ENCODE peak calls at places on chromosomes 4 and X, in eight cellular contexts. P is GM04504; N is LoVo; D is suprapubic skin; I is CD4-positive, alpha-beta T cell; Y is hepatic stellate cell; Q is body of pancreas; T is frontal cortex. M is an unnamed sample.
A peak's percentile ranks its signal among the peaks of the same experiment; 100 is the strongest.

GRCh38 chr4:83329521-83330105 is 5.0 kb downstream of the HPSE start:
- DNase-seq in P (no peak), N (no peak), D (no peak), I (no peak), Y (no peak), Q (no peak), T (no peak), M (no peak)

GRCh38 chrX:137227164-137227563 is 193.4 kb upstream of the GPR101 start:
- DNase-seq in P (no peak), N (no peak), D (no peak), I (no peak), Y (no peak), Q (no peak), T (no peak), M (no peak)

GRCh38 chrX:111352424-111352823 is 59.6 kb downstream of the DCX start:
- DNase-seq in P (no peak), N (no peak), D (no peak), I (no peak), Y (no peak), Q (peak; percentile 61), T (no peak), M (no peak)

GRCh38 chr4:41701961-41702360 is 46.6 kb downstream of the PHOX2B start:
- DNase-seq in P (no peak), N (no peak), D (no peak), I (no peak), Y (no peak), Q (no peak), T (no peak), M (no peak)

GRCh38 chr4:17206829-17207773 is 304.8 kb downstream of the QDPR start:
- DNase-seq in P (no peak), N (no peak), D (no peak), I (no peak), Y (no peak), Q (no peak), T (no peak), M (no peak)

GRCh38 chr4:19575959-19576358 is 675.7 kb upstream of the SLIT2 start:
- DNase-seq in P (no peak), N (no peak), D (no peak), I (no peak), Y (no peak), Q (no peak), T (no peak), M (no peak)

GRCh38 chr4:101711590-101712255 is 78.8 kb upstream of the BANK1 start:
- DNase-seq in P (no peak), N (no peak), D (no peak), I (no peak), Y (no peak), Q (no peak), T (no peak), M (no peak)

GRCh38 chrX:136170109-136170800 is 22.9 kb downstream of the FHL1 start:
- DNase-seq in P (peak; percentile 33), N (no peak), D (no peak), I (no peak), Y (no peak), Q (no peak), T (no peak), M (no peak)

GRCh38 chr4:112245383-112245782 is 13.8 kb downstream of the AP1AR start:
- DNase-seq in P (no peak), N (no peak), D (no peak), I (no peak), Y (no peak), Q (no peak), T (no peak), M (no peak)

GRCh38 chrX:119145241-119145653 is 17.6 kb upstream of the KIAA1210 start:
- DNase-seq in P (peak; percentile 6), N (no peak), D (no peak), I (no peak), Y (no peak), Q (no peak), T (no peak), M (no peak)

GRCh38 chrX:17098516-17099247 is 152.2 kb downstream of the REPS2 start:
- DNase-seq in P (no peak), N (no peak), D (no peak), I (no peak), Y (no peak), Q (no peak), T (no peak), M (no peak)

GRCh38 chrX:48754124-48754667 is 7.4 kb upstream of the GLOD5 start:
- DNase-seq in P (no peak), N (no peak), D (no peak), I (no peak), Y (no peak), Q (no peak), T (no peak), M (no peak)

GRCh38 chrX:47573334-47574095 is 8.7 kb upstream of the TIMP1 start:
- DNase-seq in P (no peak), N (peak; percentile 4), D (no peak), I (no peak), Y (peak; percentile 69), Q (peak; percentile 33), T (no peak), M (no peak)

GRCh38 chr4:40214038-40214437 is 17.2 kb downstream of the RHOH start:
- DNase-seq in P (no peak), N (no peak), D (no peak), I (peak; percentile 67), Y (no peak), Q (no peak), T (no peak), M (peak; percentile 92)

GRCh38 chr4:100190643-100191600 is 654 bp upstream of the DDIT4L start:
- DNase-seq in P (peak; percentile 23), N (no peak), D (no peak), I (no peak), Y (peak; percentile 17), Q (no peak), T (no peak), M (no peak)

GRCh38 chr4:142366821-142367220 is 479.3 kb downstream of the INPP4B start:
- DNase-seq in P (no peak), N (no peak), D (no peak), I (no peak), Y (no peak), Q (no peak), T (no peak), M (no peak)

GRCh38 chr4:39609454-39609911 is 29.2 kb downstream of the SMIM14 start:
- DNase-seq in P (no peak), N (peak; percentile 63), D (no peak), I (no peak), Y (no peak), Q (no peak), T (no peak), M (no peak)

GRCh38 chrX:126719208-126719607 is 100.3 kb upstream of the PRR32 start:
- DNase-seq in P (no peak), N (no peak), D (no peak), I (no peak), Y (no peak), Q (no peak), T (no peak), M (no peak)

GRCh38 chr4:106194801-106195200 is 121.2 kb downstream of the TBCK start:
- DNase-seq in P (no peak), N (no peak), D (no peak), I (no peak), Y (no peak), Q (no peak), T (no peak), M (no peak)

GRCh38 chr4:79042079-79042674 is 102.9 kb upstream of the PAQR3 start:
- DNase-seq in P (peak; percentile 4), N (peak; percentile 28), D (no peak), I (no peak), Y (peak; percentile 4), Q (no peak), T (no peak), M (no peak)

GRCh38 chr4:88177981-88178632 is 19.7 kb upstream of the ABCG2 start:
- DNase-seq in P (peak; percentile 46), N (peak; percentile 84), D (no peak), I (no peak), Y (peak; percentile 37), Q (no peak), T (no peak), M (no peak)

GRCh38 chrX:2751291-2751690 is 549 bp upstream of the XG start:
- DNase-seq in P (peak; percentile 23), N (no peak), D (no peak), I (no peak), Y (no peak), Q (no peak), T (no peak), M (no peak)

GRCh38 chr4:37826282-37827029 is at the start of gene PGM2:
- DNase-seq in P (peak; percentile 40), N (peak; percentile 88), D (peak; percentile 92), I (peak; percentile 89), Y (peak; percentile 81), Q (peak; percentile 85), T (peak; percentile 67), M (peak; percentile 85)

GRCh38 chr4:53186714-53187358 is 179.0 kb downstream of the SCFD2 start:
- DNase-seq in P (no peak), N (no peak), D (no peak), I (no peak), Y (no peak), Q (no peak), T (no peak), M (no peak)

GRCh38 chr4:8366601-8367000 is 73.9 kb downstream of the ACOX3 start:
- DNase-seq in P (no peak), N (no peak), D (no peak), I (no peak), Y (no peak), Q (no peak), T (no peak), M (no peak)

GRCh38 chrX:11464836-11465458 is 171.7 kb downstream of the AMELX start:
- DNase-seq in P (no peak), N (no peak), D (no peak), I (no peak), Y (no peak), Q (no peak), T (no peak), M (no peak)

GRCh38 chrX:37701588-37701987 is 16.0 kb downstream of the XK start:
- DNase-seq in P (no peak), N (no peak), D (no peak), I (no peak), Y (no peak), Q (no peak), T (no peak), M (no peak)

GRCh38 chrX:23902419-23902818 is 5.3 kb downstream of the APOO start:
- DNase-seq in P (no peak), N (peak; percentile 52), D (no peak), I (no peak), Y (peak; percentile 46), Q (no peak), T (no peak), M (no peak)

GRCh38 chrX:152847281-152847680 is 16.4 kb downstream of the NSDHL start:
- DNase-seq in P (no peak), N (no peak), D (no peak), I (no peak), Y (no peak), Q (no peak), T (no peak), M (no peak)

GRCh38 chrX:49838374-49838773 is 9.3 kb downstream of the PAGE4 start:
- DNase-seq in P (peak; percentile 3), N (peak; percentile 23), D (no peak), I (no peak), Y (peak; percentile 29), Q (peak; percentile 21), T (no peak), M (no peak)

GRCh38 chr4:83179205-83179604 is 64.7 kb upstream of the PLAC8 start:
- DNase-seq in P (no peak), N (no peak), D (no peak), I (no peak), Y (no peak), Q (no peak), T (no peak), M (no peak)

GRCh38 chr4:14178421-14178820 is 550.9 kb upstream of the BOD1L1 start:
- DNase-seq in P (no peak), N (peak; percentile 40), D (no peak), I (no peak), Y (no peak), Q (no peak), T (no peak), M (peak; percentile 1)

GRCh38 chr4:165398570-165398969 is 19.8 kb downstream of the CPE start:
- DNase-seq in P (no peak), N (no peak), D (no peak), I (no peak), Y (peak; percentile 5), Q (no peak), T (no peak), M (no peak)

GRCh38 chr4:109383823-109384222 is 49.8 kb upstream of the SEC24B start:
- DNase-seq in P (no peak), N (no peak), D (no peak), I (no peak), Y (no peak), Q (no peak), T (no peak), M (no peak)

M was measured in CD8-positive, alpha-beta memory T cell.